ENCODE peak calls at places on chromosome 1, in nine cellular contexts. A, W, T, B, N, P, R, E and L are unnamed samples.

GRCh38 chr1:210092366-210092765 is 140.2 kb upstream of the SERTAD4 start:
- DNase-seq in A (no peak), W (no peak), T (no peak), B (no peak), N (no peak), P (no peak), R (no peak), E (no peak), L (no peak)

GRCh38 chr1:8120693-8121260 is 94.7 kb upstream of the ERRFI1 start:
- DNase-seq in A (no peak), W (no peak), T (no peak), B (no peak), N (no peak), P (no peak), R (peak; percentile 50), E (no peak), L (peak; percentile 72)

GRCh38 chr1:225361176-225361575 is 66.7 kb downstream of the LBR start:
- DNase-seq in A (no peak), W (no peak), T (no peak), B (no peak), N (no peak), P (no peak), R (no peak), E (no peak), L (no peak)

GRCh38 chr1:37629008-37629407 is 5.7 kb downstream of the RSPO1 start:
- DNase-seq in A (no peak), W (no peak), T (no peak), B (no peak), N (no peak), P (no peak), R (no peak), E (no peak), L (no peak)

GRCh38 chr1:20727746-20728316 is 4.7 kb downstream of the SH2D5 start:
- DNase-seq in A (peak; percentile 31), W (peak; percentile 56), T (no peak), B (no peak), N (no peak), P (no peak), R (no peak), E (no peak), L (no peak)

GRCh38 chr1:61552630-61553029 is 172.3 kb downstream of the TM2D1 start:
- DNase-seq in A (no peak), W (no peak), T (no peak), B (no peak), N (no peak), P (no peak), R (no peak), E (no peak), L (no peak)

GRCh38 chr1:167122568-167122967 is 28.7 kb downstream of the STYXL2 start:
- DNase-seq in A (no peak), W (no peak), T (no peak), B (no peak), N (no peak), P (no peak), R (no peak), E (no peak), L (no peak)

GRCh38 chr1:219701453-219701852 is 88.5 kb upstream of the ZC3H11B start:
- DNase-seq in A (no peak), W (no peak), T (no peak), B (no peak), N (no peak), P (no peak), R (no peak), E (no peak), L (peak; percentile 22)

GRCh38 chr1:183719976-183720497 is 66.9 kb upstream of the APOBEC4 start:
- DNase-seq in A (no peak), W (no peak), T (no peak), B (no peak), N (no peak), P (no peak), R (no peak), E (no peak), L (no peak)

GRCh38 chr1:173267453-173267945 is 60.4 kb upstream of the TNFSF4 start:
- DNase-seq in A (no peak), W (no peak), T (no peak), B (no peak), N (no peak), P (no peak), R (peak; percentile 97), E (no peak), L (peak; percentile 76)

GRCh38 chr1:35220976-35221375 is 28.0 kb upstream of the SFPQ start:
- DNase-seq in A (peak; percentile 36), W (no peak), T (no peak), B (no peak), N (no peak), P (no peak), R (no peak), E (no peak), L (peak; percentile 18)

GRCh38 chr1:201590474-201590873 is 51.5 kb downstream of the NAV1 start:
- DNase-seq in A (no peak), W (peak; percentile 45), T (no peak), B (no peak), N (no peak), P (no peak), R (no peak), E (no peak), L (no peak)